ENCODE peak calls at places on chromosome 6, in six cellular contexts. P is T-helper 1 cell, Z is DMS53, T is pulmonary artery endothelial cell, C is fibroblast of mammary gland, F is A172. X is an unnamed sample.

GRCh38 chr6:166007349-166008263 is 160.0 kb downstream of the TBXT start:
- DNase-seq in P (no peak), Z (peak; percentile 36), T (no peak), C (peak; percentile 78), F (no peak), X (no peak)

GRCh38 chr6:138099832-138100231 is 7.4 kb downstream of the PERP start:
- DNase-seq in P (no peak), Z (no peak), T (no peak), C (peak; percentile 92), F (no peak), X (no peak)

GRCh38 chr6:814378-815347 is 121.7 kb upstream of the EXOC2 start:
- DNase-seq in P (no peak), Z (no peak), T (no peak), C (no peak), F (no peak), X (no peak)

GRCh38 chr6:107458687-107459282 is 579 bp downstream of the PDSS2 start:
- DNase-seq in P (peak; percentile 13), Z (peak; percentile 64), T (no peak), C (peak; percentile 26), F (peak; percentile 10), X (no peak)

GRCh38 chr6:170174771-170175643 is 115.9 kb downstream of the DLL1 start:
- DNase-seq in P (no peak), Z (no peak), T (no peak), C (no peak), F (no peak), X (no peak)

GRCh38 chr6:41887355-41887754 is 7.8 kb downstream of the USP49 start:
- DNase-seq in P (no peak), Z (no peak), T (no peak), C (no peak), F (no peak), X (no peak)

GRCh38 chr6:27962506-27962905 is 5.5 kb downstream of the OR2B6 start:
- DNase-seq in P (no peak), Z (no peak), T (no peak), C (no peak), F (no peak), X (no peak)

GRCh38 chr6:131640100-131640499 is 3.0 kb downstream of the ENPP3 start:
- DNase-seq in P (no peak), Z (no peak), T (no peak), C (no peak), F (no peak), X (no peak)

GRCh38 chr6:165617528-165617927 is 45.5 kb downstream of the PDE10A start:
- DNase-seq in P (no peak), Z (no peak), T (no peak), C (no peak), F (peak; percentile 56), X (no peak)

X was measured in activated CD4-positive, CD25-positive, alpha-beta regulatory T cell treated with anti-CD3 and anti-CD28 coated beads, Interleukin-2, amount 50 U/mL, for 72 hours.